ENCODE peak calls at places on chromosome 14, in ten cellular contexts. I, B, Y, W, M, H, K, N, A and R are unnamed samples.

GRCh38 chr14:58815046-58815701 is 177.4 kb downstream of the DACT1 start:
- DNase-seq in H (peak; percentile 8), A (no peak), B (peak; percentile 40), K (no peak), W (no peak), Y (no peak), I (no peak), M (no peak), N (no peak), R (peak; percentile 55)

GRCh38 chr14:68762944-68763831 is 29.7 kb downstream of the ZFP36L1 start:
- DNase-seq in H (peak; percentile 34), A (peak; percentile 87), M (peak; percentile 58), N (peak; percentile 95), Y (peak; percentile 69), K (peak; percentile 87), W (no peak), I (peak; percentile 33), B (no peak), R (peak; percentile 67)

GRCh38 chr14:100297320-100298300 is 8.6 kb downstream of the SLC25A29 start:
- DNase-seq in Y (no peak), H (no peak), B (no peak), W (peak; percentile 50), A (peak; percentile 83), K (peak; percentile 86), M (no peak), I (no peak), N (peak; percentile 71), R (no peak)

GRCh38 chr14:104423715-104424405 is 155.7 kb upstream of the C14orf180 start:
- DNase-seq in W (no peak), A (no peak), H (no peak), Y (no peak), B (no peak), N (no peak), I (no peak), M (no peak), K (peak; percentile 58), R (no peak)

GRCh38 chr14:58663494-58664111 is 25.8 kb downstream of the DACT1 start:
- DNase-seq in M (no peak), B (no peak), W (no peak), A (no peak), N (no peak), I (no peak), H (peak; percentile 61), Y (no peak), K (no peak), R (peak; percentile 46)

GRCh38 chr14:96905825-96906224 is 108.6 kb downstream of the VRK1 start:
- DNase-seq in K (no peak), B (no peak), I (no peak), Y (no peak), A (peak; percentile 34), N (no peak), H (no peak), W (no peak), M (no peak), R (no peak)

GRCh38 chr14:93008381-93008780 is 85.4 kb downstream of the CHGA start:
- DNase-seq in H (no peak), M (no peak), B (peak; percentile 45), W (no peak), K (no peak), I (no peak), A (peak; percentile 67), Y (no peak), N (peak; percentile 74), R (peak; percentile 61)

GRCh38 chr14:93132472-93133065 is 16.8 kb upstream of the ITPK1 start:
- DNase-seq in H (no peak), W (no peak), A (no peak), Y (peak; percentile 70), M (peak; percentile 28), I (no peak), K (no peak), N (no peak), B (peak; percentile 43), R (peak; percentile 59)

GRCh38 chr14:104316723-104317499 is 178.5 kb downstream of the KIF26A start:
- DNase-seq in M (no peak), N (no peak), A (no peak), Y (no peak), I (no peak), K (peak; percentile 58), B (no peak), H (no peak), W (no peak), R (no peak)

GRCh38 chr14:54653764-54654469 is 87.0 kb downstream of the SAMD4A start:
- DNase-seq in K (no peak), H (peak; percentile 55), Y (peak; percentile 85), N (no peak), B (peak; percentile 93), M (peak; percentile 42), A (peak; percentile 37), I (no peak), W (no peak), R (peak; percentile 79)

GRCh38 chr14:103382375-103382774 is 2.8 kb upstream of the MARK3 start:
- DNase-seq in N (no peak), A (no peak), B (no peak), Y (no peak), M (no peak), W (no peak), H (peak; percentile 92), I (no peak), K (no peak), R (no peak)

GRCh38 chr14:57085043-57085442 is 183.7 kb downstream of the EXOC5 start:
- DNase-seq in H (no peak), M (no peak), A (no peak), K (no peak), B (no peak), Y (no peak), N (no peak), I (no peak), W (no peak), R (no peak)

GRCh38 chr14:95319312-95320075 is at the start of gene CLMN:
- DNase-seq in W (no peak), A (peak; percentile 38), I (peak; percentile 49), K (no peak), B (peak; percentile 33), M (peak; percentile 85), N (peak; percentile 60), H (peak; percentile 52), Y (no peak), R (peak; percentile 69)

GRCh38 chr14:21734457-21735074 is 60.9 kb upstream of the OR4E1 start:
- DNase-seq in W (no peak), A (no peak), N (no peak), I (peak; percentile 39), B (peak; percentile 81), Y (peak; percentile 75), M (peak; percentile 78), H (peak; percentile 34), K (no peak), R (peak; percentile 6)

GRCh38 chr14:70188292-70188607 is 501 bp downstream of the SLC8A3 start:
- DNase-seq in H (no peak), N (no peak), I (no peak), A (no peak), W (no peak), Y (no peak), K (no peak), B (no peak), M (peak; percentile 59), R (peak; percentile 22)

GRCh38 chr14:100784523-100785337 is 41.2 kb upstream of the MEG3 start:
- DNase-seq in K (peak; percentile 53), B (no peak), N (no peak), M (no peak), H (no peak), A (no peak), Y (no peak), I (no peak), W (no peak), R (no peak)

GRCh38 chr14:37900582-37900981 is 305.2 kb downstream of the TTC6 start:
- DNase-seq in W (no peak), K (no peak), A (no peak), Y (no peak), I (no peak), B (no peak), N (no peak), H (no peak), M (no peak), R (no peak)

DNA sequence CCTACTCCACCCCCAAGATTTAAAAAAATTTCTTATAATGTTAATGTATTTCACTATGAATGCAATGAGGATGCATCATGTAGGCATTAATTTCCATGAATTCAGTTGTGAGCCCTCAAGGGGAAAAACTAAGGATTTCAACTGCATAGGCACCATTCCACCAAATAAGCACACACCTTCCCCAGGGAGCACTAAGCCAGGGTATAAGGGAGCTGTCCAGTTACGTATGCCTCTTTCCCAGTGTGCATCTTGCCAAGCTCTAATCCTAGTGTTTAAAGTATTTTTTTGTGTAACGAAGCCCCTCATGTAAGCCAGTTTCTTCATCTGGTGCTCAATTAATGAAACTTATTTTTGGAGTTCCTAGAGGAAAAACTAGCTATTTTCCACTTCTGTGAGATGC is 6.6 kb downstream of the FERMT2 start:
- DNase-seq in H (no peak), A (no peak), K (no peak), N (no peak), Y (no peak), M (no peak), W (no peak), B (no peak), I (no peak), R (no peak)
- H3K4me3 ChIP-seq in H (no peak overlapping the region), A (no peak overlapping the region), K (no peak overlapping the region), N (no peak overlapping the region), Y (no peak overlapping the region), M (no peak overlapping the region), W (peak overlapping the region; percentile 20), B (no peak overlapping the region), I (no peak overlapping the region), R (no peak overlapping the region)

GRCh38 chr14:61559641-61560201 is 135.6 kb upstream of the HIF1A start:
- DNase-seq in W (no peak), I (no peak), M (peak; percentile 1), N (no peak), B (no peak), A (no peak), H (no peak), Y (peak; percentile 95), K (no peak), R (peak; percentile 96)
- H3K4me1 ChIP-seq in W (peaks cover 4% of the 10 kb centered on the region), I (peaks cover 8% of the 10 kb centered on the region), M (peaks cover 6% of the 10 kb centered on the region), N (no peaks in the 10 kb centered on the region), B (peaks cover 90% of the 10 kb centered on the region), A (peaks cover 10% of the 10 kb centered on the region), H (peaks cover 69% of the 10 kb centered on the region), Y (peaks cover 95% of the 10 kb centered on the region), K (no peaks in the 10 kb centered on the region), R (peaks cover 49% of the 10 kb centered on the region)

DNA sequence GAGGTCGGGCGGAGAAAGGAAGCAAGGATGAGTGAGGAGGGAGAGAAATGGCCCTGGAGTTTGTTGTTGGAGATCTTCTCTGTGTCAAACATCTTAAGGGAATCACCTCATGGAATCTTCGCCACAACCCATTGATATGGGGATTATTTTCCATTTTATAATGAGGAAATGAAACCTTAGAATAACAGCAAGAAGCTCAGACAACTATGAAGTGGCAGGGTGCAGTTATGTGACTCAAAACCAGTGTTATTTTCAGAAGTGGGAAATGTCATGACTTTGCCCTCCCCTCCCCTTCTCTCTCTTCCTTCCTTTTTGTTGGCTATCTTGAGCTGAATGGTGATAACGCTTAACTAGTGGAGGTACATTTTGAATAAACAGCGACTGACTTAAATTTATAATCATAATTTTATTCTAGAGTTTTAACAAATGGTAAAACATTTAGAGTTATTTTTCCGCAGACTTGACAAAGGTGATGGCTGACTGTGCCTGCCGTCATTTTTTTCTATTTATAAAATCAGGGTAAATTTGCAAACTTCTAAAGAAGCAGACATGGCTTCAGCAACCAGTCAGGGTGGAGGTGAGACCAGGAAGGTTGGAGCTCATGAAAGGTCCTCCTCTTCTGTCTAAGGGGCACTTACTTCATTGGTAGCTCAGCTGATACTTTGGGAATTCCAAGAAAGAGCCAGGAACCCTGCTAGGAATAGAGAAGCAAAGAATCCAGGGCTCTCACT is 232.4 kb downstream of the RGS6 start:
- DNase-seq in K (no peak), B (no peak), A (no peak), M (no peak), N (no peak), I (no peak), Y (no peak), W (no peak), H (no peak), R (no peak)
- H3K27ac ChIP-seq in K (no peak overlapping the region), B (no peak overlapping the region), A (no peak overlapping the region), M (no peak overlapping the region), N (no peak overlapping the region), I (no peak overlapping the region), Y (no peak overlapping the region), W (no peak overlapping the region), H (no peak overlapping the region), R (no peak overlapping the region)

GRCh38 chr14:89723930-89724915 is 230.3 kb downstream of the EFCAB11 start:
- DNase-seq in K (no peak), Y (no peak), I (no peak), H (no peak), N (no peak), A (no peak), B (no peak), W (no peak), M (no peak), R (no peak)
- H3K4me3 ChIP-seq in K (peak overlapping the region; percentile 65), Y (no peak overlapping the region), I (no peak overlapping the region), H (peak overlapping the region; percentile 26), N (peak overlapping the region; percentile 16), A (no peak overlapping the region), B (no peak overlapping the region), W (peak overlapping the region; percentile 67), M (no peak overlapping the region), R (no peak overlapping the region)